ENCODE peak calls at places on chromosomes 11 and 22, in nine cellular contexts. V is thoracic aorta, F is amygdala, G is keratinocyte, Q is WTC11, I is DMS153, C is NCI-H1436, P is activated T-helper 1 cell treated with Interleukin-2 at 50 U/mL for 16 hours, J is H54. S is an unnamed sample.

GRCh38 chr22:46090051-46090591 is 60.2 kb upstream of the PPARA start:
- DNase-seq in P (no peak), J (no peak), G (no peak), C (peak; percentile 48), I (peak; percentile 37), V (no peak), F (no peak), Q (no peak), S (no peak)

GRCh38 chr11:123797065-123797940 is 8.8 kb downstream of the OR6M1 start:
- DNase-seq in I (peak; percentile 77), J (no peak), C (no peak), G (no peak), F (no peak), V (no peak), Q (no peak), P (no peak), S (no peak)

GRCh38 chr11:124315052-124315451 is 1.3 kb upstream of the OR8D1 start:
- DNase-seq in Q (no peak), V (no peak), I (no peak), G (no peak), C (no peak), J (no peak), P (no peak), F (no peak), S (no peak)

GRCh38 chr11:12156301-12157140 is 46.1 kb downstream of the MICAL2 start:
- DNase-seq in Q (no peak), G (no peak), V (no peak), P (no peak), J (no peak), F (no peak), C (no peak), I (no peak), S (no peak)

GRCh38 chr11:7977251-7977917 is 9.8 kb upstream of the EIF3F start:
- DNase-seq in I (no peak), G (peak; percentile 67), C (no peak), Q (no peak), F (no peak), V (no peak), J (peak; percentile 33), P (no peak), S (peak; percentile 76)

GRCh38 chr22:28402539-28402938 is 277.1 kb downstream of the TTC28 start:
- DNase-seq in P (no peak), J (no peak), I (no peak), V (no peak), G (no peak), F (no peak), C (no peak), Q (no peak), S (no peak)

GRCh38 chr11:57460017-57460755 is at the start of gene RTN4RL2:
- DNase-seq in F (no peak), J (peak; percentile 82), G (no peak), V (no peak), P (no peak), I (no peak), Q (peak; percentile 81), C (peak; percentile 35), S (no peak)

GRCh38 chr22:31143537-31143936 is 3.2 kb upstream of the PLA2G3 start:
- DNase-seq in Q (no peak), J (no peak), P (no peak), C (no peak), G (no peak), F (no peak), I (no peak), V (no peak), S (no peak)

GRCh38 chr11:70068950-70069349 is 9.2 kb upstream of the ANO1 start:
- DNase-seq in I (no peak), Q (no peak), F (no peak), P (no peak), V (no peak), C (no peak), G (no peak), J (no peak), S (no peak)

GRCh38 chr11:2769779-2770555 is 70.2 kb upstream of the KCNQ1OT1 start:
- DNase-seq in P (no peak), J (no peak), F (no peak), I (no peak), C (no peak), Q (peak; percentile 7), V (no peak), G (no peak), S (no peak)

GRCh38 chr22:49883294-49883640 is 29.6 kb downstream of the ZBED4 start:
- DNase-seq in C (no peak), Q (no peak), F (no peak), I (no peak), G (no peak), V (no peak), P (no peak), J (no peak), S (no peak)

GRCh38 chr11:114262681-114263509 is 33.3 kb upstream of the NNMT start:
- DNase-seq in Q (peak; percentile 34), V (no peak), G (no peak), P (no peak), C (peak; percentile 32), F (peak; percentile 13), J (peak; percentile 26), I (peak; percentile 68), S (peak; percentile 7)

GRCh38 chr22:47310601-47311000 is 548.2 kb downstream of the TBC1D22A start:
- DNase-seq in G (peak; percentile 7), V (no peak), Q (no peak), P (no peak), F (no peak), C (no peak), J (no peak), I (no peak), S (no peak)

GRCh38 chr11:122779047-122779629 is 59.2 kb upstream of the CRTAM start:
- DNase-seq in P (no peak), C (no peak), G (no peak), J (no peak), Q (no peak), V (no peak), I (no peak), F (no peak), S (no peak)

GRCh38 chr11:130476922-130477491 is 28.6 kb downstream of the ADAMTS15 start:
- DNase-seq in J (no peak), G (no peak), P (no peak), C (no peak), F (no peak), I (no peak), V (no peak), Q (no peak), S (no peak)

GRCh38 chr11:118046051-118046963 is 30.6 kb upstream of the TMPRSS4 start:
- DNase-seq in C (no peak), J (no peak), V (no peak), I (no peak), F (no peak), P (peak; percentile 17), Q (no peak), G (no peak), S (no peak)

GRCh38 chr11:560305-561147 is at the start of the genes LMNTD2 and RASSF7:
- DNase-seq in C (peak; percentile 88), I (peak; percentile 76), J (peak; percentile 97), V (peak; percentile 51), P (peak; percentile 97), Q (peak; percentile 96), G (no peak), F (peak; percentile 73), S (peak; percentile 46)

GRCh38 chr11:20337526-20338154 is 25.9 kb upstream of the HTATIP2 start:
- DNase-seq in V (no peak), P (no peak), G (no peak), I (peak; percentile 7), Q (peak; percentile 36), F (peak; percentile 3), J (no peak), C (peak; percentile 61), S (no peak)

GRCh38 chr11:67055812-67056211 is 835 bp upstream of the RHOD start:
- DNase-seq in P (no peak), G (no peak), I (no peak), Q (no peak), J (no peak), F (no peak), V (no peak), C (no peak), S (no peak)

GRCh38 chr11:122069946-122070345 is 46.1 kb downstream of the BLID start:
- DNase-seq in P (no peak), G (no peak), J (no peak), F (peak; percentile 17), I (peak; percentile 8), C (peak; percentile 2), Q (peak; percentile 46), V (peak; percentile 69), S (no peak)

S was measured in AG09319.